ENCODE peak calls at places on chromosomes 13 and 19, in six cellular contexts. V is caudate nucleus; D is Peyer's patch; N is G401; M is stimulated activated naive B cell treated with anti-CD40 and anti-IgM and Interleukin-4, amounts not matched to agents 10 μg/mL and 1 μg/mL and 100 μg/mL, for 72 hours; F is NCI-H446 treated with DMSO at 0.1 percent for 48 hours. C is an unnamed sample.
A peak's percentile ranks its signal among the peaks of the same experiment; 100 is the strongest.

GRCh38 chr13:37375724-37376123 is 222.8 kb downstream of the POSTN start:
- DNase-seq in V (no peak), D (no peak), N (no peak), M (no peak), F (no peak), C (no peak)

GRCh38 chr13:46743191-46743590 is 53.8 kb downstream of the ESD start:
- DNase-seq in V (no peak), D (no peak), N (no peak), M (no peak), F (no peak), C (no peak)

GRCh38 chr19:48489608-48490216 is 20.5 kb downstream of the CYTH2 start:
- DNase-seq in V (no peak), D (peak; percentile 91), N (peak; percentile 71), M (peak; percentile 78), F (peak; percentile 25), C (peak; percentile 18)

GRCh38 chr19:33134571-33135041 is 2.7 kb downstream of the WDR88 start:
- DNase-seq in V (no peak), D (peak; percentile 49), N (no peak), M (no peak), F (no peak), C (no peak)

GRCh38 chr13:73092831-73093230 is 34.0 kb downstream of the KLF5 start:
- DNase-seq in V (no peak), D (no peak), N (no peak), M (no peak), F (no peak), C (no peak)

GRCh38 chr13:91368676-91369425 is 21.4 kb downstream of the MIR17HG start:
- DNase-seq in V (no peak), D (no peak), N (no peak), M (no peak), F (no peak), C (no peak)

GRCh38 chr19:45999653-46000121 is 4.4 kb downstream of the CCDC61 start:
- DNase-seq in V (peak; percentile 49), D (no peak), N (peak; percentile 93), M (no peak), F (no peak), C (peak; percentile 9)

GRCh38 chr13:59346861-59347470 is 816.8 kb downstream of the DIAPH3 start:
- DNase-seq in V (no peak), D (no peak), N (no peak), M (no peak), F (no peak), C (no peak)

GRCh38 chr19:12790628-12791344 is 500 bp upstream of the JUNB start:
- DNase-seq in V (no peak), D (no peak), N (no peak), M (no peak), F (no peak), C (no peak)

GRCh38 chr13:77494226-77494625 is 41.3 kb upstream of the SCEL start:
- DNase-seq in V (no peak), D (no peak), N (no peak), M (no peak), F (no peak), C (no peak)

GRCh38 chr19:3389876-3390361 is 23.5 kb downstream of the NFIC start:
- DNase-seq in V (no peak), D (no peak), N (no peak), M (no peak), F (peak; percentile 31), C (no peak)

GRCh38 chr19:49873149-49873521 is 4.0 kb downstream of the AKT1S1 start:
- DNase-seq in V (no peak), D (no peak), N (no peak), M (no peak), F (no peak), C (no peak)

GRCh38 chr19:20776083-20777076 is at the start of gene ZNF66:
- DNase-seq in V (peak; percentile 94), D (peak; percentile 98), N (peak; percentile 99), M (peak; percentile 96), F (no peak), C (peak; percentile 91)

GRCh38 chr19:52734340-52734892 is 428 bp downstream of the ZNF611 start:
- DNase-seq in V (no peak), D (no peak), N (peak; percentile 33), M (no peak), F (no peak), C (peak; percentile 61)

GRCh38 chr13:73403362-73404150 is 344.8 kb downstream of the KLF5 start:
- DNase-seq in V (no peak), D (no peak), N (no peak), M (no peak), F (no peak), C (no peak)